ENCODE peak calls at places on chromosomes 5 and 9, in eight cellular contexts. N is lower lobe of right lung, C is nephron progenitor cell, W is PC-3, R is WTC11, Q is astrocyte, X is GM23338, E is brain microvascular endothelial cell. I is an unnamed sample.

GRCh38 chr5:175387144-175387543 is 56.8 kb downstream of the DRD1 start:
- DNase-seq in W (no peak), Q (no peak), E (no peak), C (no peak), R (no peak), X (no peak), N (no peak), I (no peak)

GRCh38 chr9:91345978-91346377 is 15.7 kb downstream of the AUH start:
- DNase-seq in X (peak), R (no peak), Q (no peak), N (no peak), C (no peak), W (no peak), E (no peak), I (no peak)

GRCh38 chr9:121958530-121958929 is 134.6 kb downstream of the TTLL11 start:
- DNase-seq in Q (no peak), X (no peak), C (no peak), N (no peak), R (no peak), E (no peak), W (peak), I (no peak)

GRCh38 chr5:124043456-124043855 is 531.5 kb downstream of the CSNK1G3 start:
- DNase-seq in X (peak), R (no peak), C (no peak), E (no peak), N (no peak), Q (no peak), W (peak), I (no peak)

GRCh38 chr5:94782376-94782775 is 163.9 kb downstream of the SLF1 start:
- DNase-seq in W (no peak), Q (no peak), C (no peak), X (no peak), E (no peak), R (no peak), N (no peak), I (no peak)

GRCh38 chr9:94168203-94169000 is 84.1 kb downstream of the PTPDC1 start:
- DNase-seq in X (no peak), R (no peak), C (no peak), W (no peak), Q (peak), N (no peak), E (no peak), I (peak)

GRCh38 chr5:146042628-146043279 is 62.6 kb downstream of the PLAC8L1 start:
- DNase-seq in Q (peak), W (peak), N (no peak), R (no peak), E (peak), X (no peak), C (no peak), I (peak)

GRCh38 chr5:104913840-104914239 is 1351.3 kb upstream of the NUDT12 start:
- DNase-seq in E (no peak), X (no peak), W (no peak), Q (no peak), N (no peak), C (no peak), R (no peak), I (no peak)

GRCh38 chr5:91382530-91383026 is 539 bp downstream of the ARRDC3 start:
- DNase-seq in N (no peak), C (no peak), X (peak), Q (no peak), W (peak), R (no peak), E (peak), I (no peak)

GRCh38 chr5:142295084-142295758 is 29.6 kb downstream of the SPRY4 start:
- DNase-seq in E (peak), N (no peak), Q (no peak), W (no peak), C (peak), R (peak), X (peak), I (no peak)

GRCh38 chr9:131402738-131403492 is 9.0 kb downstream of the PRRC2B start:
- DNase-seq in R (no peak), X (no peak), N (peak), W (peak), Q (peak), C (peak), E (peak), I (peak)

GRCh38 chr5:121424976-121425375 is 426.7 kb upstream of the FTMT start:
- DNase-seq in Q (no peak), C (no peak), R (no peak), X (no peak), E (no peak), W (no peak), N (no peak), I (no peak)

DNA sequence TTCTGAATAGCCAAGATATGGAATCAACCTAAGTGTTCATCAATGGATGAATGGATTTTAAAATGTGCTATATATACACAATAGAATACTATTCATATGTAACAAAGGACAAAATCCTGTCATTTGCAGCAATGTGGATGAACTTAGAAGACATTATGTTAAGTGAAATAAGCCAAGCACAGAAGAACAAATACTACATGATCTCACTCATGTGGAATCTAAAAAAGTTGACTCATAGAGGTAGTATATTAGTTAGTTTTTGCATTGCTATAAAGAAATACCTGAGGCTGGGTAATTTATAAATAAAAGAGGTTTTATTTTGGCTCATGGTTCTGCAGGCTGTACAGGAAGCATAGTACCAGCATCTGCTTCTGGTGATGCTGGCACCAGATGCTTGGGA is 8.1 kb downstream of the CATSPER3 start:
- DNase-seq in W (peak), C (no peak), R (no peak), Q (peak), N (no peak), E (no peak), X (no peak), I (no peak)
- TF ChIP-seq CTCF in W (no peak), C (no peak), R (no peak), Q (no peak), N (no peak), E (no peak), X (no peak), I (no peak)

DNA sequence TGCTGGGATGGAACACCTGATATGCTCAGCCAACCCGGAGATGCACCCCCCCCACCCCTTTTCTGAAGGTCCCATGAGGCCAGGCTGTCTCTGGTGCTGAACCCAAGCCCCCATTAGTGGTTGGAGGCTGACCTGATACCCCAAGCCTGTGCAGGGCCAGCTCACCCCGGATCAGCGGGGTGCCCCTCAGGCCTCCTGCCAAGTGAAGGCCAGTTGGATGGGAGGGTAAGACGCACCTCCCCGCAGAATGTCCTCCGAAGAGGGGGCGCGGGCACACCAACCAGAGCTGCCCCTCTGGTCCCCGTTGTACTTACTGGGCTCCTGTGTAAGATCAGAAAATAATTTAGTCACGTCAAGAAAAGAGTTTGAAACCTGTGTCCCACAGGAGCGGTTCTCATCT is 76.8 kb upstream of the OTULINL start:
- DNase-seq in Q (no peak), W (no peak), C (no peak), E (no peak), X (no peak), R (no peak), N (no peak), I (no peak)
- TF ChIP-seq CTCF in Q (no peak), W (no peak), C (no peak), E (no peak), X (no peak), R (no peak), N (no peak), I (no peak)

DNA sequence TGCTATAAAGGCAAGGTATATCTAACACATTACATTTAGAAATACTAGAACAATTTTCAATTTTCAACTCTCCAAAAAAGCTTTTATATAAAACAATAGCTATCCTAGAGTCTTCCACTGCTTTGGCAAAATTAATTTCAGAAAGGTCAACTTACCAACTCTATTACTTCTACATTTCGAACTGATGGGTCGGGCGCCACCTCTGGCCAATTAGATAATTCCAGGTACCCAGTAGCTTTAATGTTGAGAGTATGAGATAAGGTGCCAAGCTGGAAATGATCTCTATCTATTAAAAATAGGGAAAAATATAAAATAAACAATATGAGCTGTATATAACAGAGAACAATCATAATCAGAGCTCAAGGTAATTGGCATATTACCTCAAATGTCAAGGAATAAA is 166.6 kb downstream of the AP3B1 start:
- DNase-seq in N (no peak), W (no peak), Q (no peak), E (no peak), R (peak), C (peak), X (peak), I (no peak)
- TF ChIP-seq CTCF in N (peak), W (peak), Q (no peak), E (peak), R (peak), C (peak), X (peak), I (peak)

DNA sequence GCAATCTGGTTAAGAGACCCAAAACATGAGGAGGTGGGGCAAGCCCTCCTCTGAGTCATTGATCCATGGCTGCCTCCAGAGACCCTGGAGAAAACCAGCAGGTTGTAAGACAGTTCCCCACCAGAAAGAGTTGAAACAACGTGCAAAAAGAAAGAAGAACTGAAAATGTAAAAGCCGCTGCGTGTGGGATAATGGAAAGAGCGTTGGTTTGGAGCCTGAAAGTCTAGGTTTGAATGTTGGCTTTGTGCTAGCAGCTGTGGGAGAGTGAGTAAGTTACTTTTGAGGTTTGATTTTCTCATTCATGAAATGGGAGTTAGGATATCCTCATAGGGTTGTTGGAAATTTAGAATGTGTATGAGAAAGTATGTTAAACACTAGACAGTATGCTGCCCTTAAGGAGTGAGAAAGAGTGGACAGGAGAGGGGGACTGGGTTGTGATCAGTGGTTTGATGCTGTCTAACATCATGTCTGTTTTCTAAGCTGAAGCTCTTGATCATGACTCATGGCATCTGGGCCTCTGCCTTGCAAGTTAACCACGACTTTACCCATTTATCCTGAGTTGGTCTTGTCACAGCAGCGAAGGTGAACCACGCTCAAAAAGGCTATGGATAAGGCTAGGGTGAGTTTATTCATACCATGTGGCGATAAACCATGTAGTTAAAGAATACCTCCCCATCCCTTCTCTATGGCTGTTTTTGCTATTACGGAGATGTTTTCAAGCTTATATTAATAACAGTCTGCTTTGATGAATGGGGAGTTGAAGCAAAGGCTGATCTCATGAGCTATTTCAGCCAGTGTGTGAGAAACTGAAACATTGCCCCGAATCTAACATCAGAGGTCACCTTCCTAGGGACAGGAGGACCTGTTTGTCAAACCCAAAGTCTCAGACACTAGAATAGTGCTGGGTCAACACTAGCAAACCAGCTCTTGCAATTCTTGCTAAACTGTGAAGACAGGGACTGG is 41.3 kb downstream of the ZNF366 start:
- DNase-seq in E (peak), R (no peak), Q (peak), C (no peak), X (no peak), W (peak), N (no peak), I (peak)
- TF ChIP-seq CTCF in E (no peak), R (no peak), Q (no peak), C (no peak), X (no peak), W (no peak), N (no peak), I (no peak)

DNA sequence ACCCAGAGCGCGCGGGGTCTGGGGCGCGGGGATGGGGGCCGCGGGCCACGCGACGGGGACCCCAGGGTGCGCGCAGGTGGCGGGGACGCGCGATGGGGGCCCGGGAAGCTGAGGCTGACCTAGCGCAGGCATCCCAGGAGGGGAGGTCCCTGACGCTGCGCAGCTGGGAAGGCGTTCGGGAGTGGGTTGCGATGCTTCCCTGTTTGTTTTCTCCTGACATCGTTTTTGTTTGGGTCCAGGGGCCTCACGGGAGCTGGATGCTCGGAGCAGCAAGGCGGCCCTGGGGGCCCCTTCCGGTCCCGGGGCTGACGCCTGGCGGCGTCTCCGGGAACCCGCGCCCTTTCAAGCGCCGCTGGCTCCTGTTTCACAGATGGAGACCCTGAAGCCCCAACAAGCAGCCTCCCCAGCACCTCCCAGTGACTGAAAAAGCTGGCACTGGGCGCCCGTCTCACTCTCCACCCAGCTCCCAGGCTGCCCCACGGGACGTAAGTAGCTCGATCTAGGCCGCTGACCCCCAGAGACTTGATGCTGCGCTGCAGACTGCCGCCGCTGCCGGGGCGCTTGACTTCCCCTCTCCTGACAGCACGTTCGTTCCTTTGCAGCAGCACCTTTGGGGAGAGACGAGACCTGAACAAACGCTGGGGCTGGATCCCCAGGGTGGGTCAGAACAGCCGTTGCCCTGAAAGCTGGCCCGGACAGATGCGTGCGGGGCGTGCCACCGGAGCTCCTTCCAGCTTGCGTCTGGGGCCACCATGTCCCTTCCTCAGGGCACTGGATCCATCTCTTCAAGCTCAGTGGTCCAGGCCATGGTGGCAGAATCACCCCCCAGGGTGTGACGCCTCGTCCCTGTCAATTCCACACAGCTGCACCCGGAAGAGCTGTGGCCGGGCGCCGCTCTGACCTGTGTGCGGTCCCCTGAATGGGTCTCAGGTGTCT is 593 bp downstream of the BRD3OS start:
- DNase-seq in C (peak), N (peak), W (peak), Q (peak), X (peak), E (peak), R (peak), I (peak)
- TF ChIP-seq CTCF in C (peak), N (peak), W (no peak), Q (no peak), X (no peak), E (peak), R (no peak), I (peak)

GRCh38 chr9:96317335-96317980 is 15.5 kb upstream of the HSD17B3 start:
- DNase-seq in N (peak), X (peak), C (peak), E (peak), Q (peak), W (peak), R (no peak), I (peak)
- TF ChIP-seq CTCF in N (peak), X (peak), C (peak), E (peak), Q (peak), W (peak), R (peak), I (peak)

GRCh38 chr9:6049798-6050197 is 34.4 kb upstream of the RANBP6 start:
- DNase-seq in W (peak), R (peak), E (no peak), C (no peak), X (peak), N (no peak), Q (no peak), I (peak)

GRCh38 chr9:6051511-6051950 is 36.1 kb upstream of the RANBP6 start:
- DNase-seq in N (no peak), C (no peak), X (no peak), E (no peak), Q (no peak), R (no peak), W (no peak), I (no peak)

GRCh38 chr9:6052520-6052919 is 37.1 kb upstream of the RANBP6 start:
- DNase-seq in C (no peak), R (no peak), N (no peak), Q (no peak), E (no peak), X (no peak), W (no peak), I (no peak)

GRCh38 chr9:6054280-6055099 is 39.1 kb upstream of the RANBP6 start:
- DNase-seq in R (peak), W (peak), C (peak), X (peak), N (peak), Q (peak), E (peak), I (peak)

GRCh38 chr9:6055213-6055612 is 39.8 kb upstream of the RANBP6 start:
- DNase-seq in W (peak), R (peak), E (peak), N (no peak), C (peak), X (peak), Q (peak), I (peak)
- TF ChIP-seq CTCF in W (peak), R (peak), E (peak), N (peak), C (peak), X (peak), Q (peak), I (peak)